ENCODE peak calls at places on chromosomes 5 and 9, in eight cellular contexts. One of them, this sample, is unnamed.

GRCh38 chr5:143575264-143575663 is 171.8 kb upstream of the NR3C1 start:
- DNase-seq in GM13977: no peak
- DNase-seq in A549: no peak
- DNase-seq in foreskin fibroblast: no peak
- DNase-seq in cardiac muscle cell: no peak
- DNase-seq in neural progenitor cell: no peak
- DNase-seq in osteoblast: no peak
- DNase-seq in omental fat pad: no peak
- DNase-seq in this sample: no peak

GRCh38 chr5:82924241-82924989 is 152.8 kb downstream of the TMEM167A start:
- DNase-seq in GM13977: no peak
- DNase-seq in A549: no peak
- DNase-seq in neural progenitor cell: no peak
- DNase-seq in omental fat pad: no peak
- DNase-seq in foreskin fibroblast: no peak
- DNase-seq in osteoblast: peak; percentile 26
- DNase-seq in cardiac muscle cell: no peak
- DNase-seq in this sample: no peak

GRCh38 chr9:82682431-82682830 is 380.5 kb downstream of the RASEF start:
- DNase-seq in omental fat pad: no peak
- DNase-seq in A549: no peak
- DNase-seq in GM13977: no peak
- DNase-seq in cardiac muscle cell: no peak
- DNase-seq in neural progenitor cell: no peak
- DNase-seq in osteoblast: no peak
- DNase-seq in foreskin fibroblast: no peak
- DNase-seq in this sample: no peak

GRCh38 chr9:17120203-17120602 is 14.6 kb upstream of the CNTLN start:
- DNase-seq in GM13977: no peak
- DNase-seq in omental fat pad: no peak
- DNase-seq in neural progenitor cell: no peak
- DNase-seq in foreskin fibroblast: no peak
- DNase-seq in cardiac muscle cell: no peak
- DNase-seq in A549: no peak
- DNase-seq in osteoblast: no peak
- DNase-seq in this sample: no peak

GRCh38 chr5:42570946-42571625 is 147.8 kb downstream of the GHR start:
- DNase-seq in osteoblast: no peak
- DNase-seq in neural progenitor cell: no peak
- DNase-seq in A549: no peak
- DNase-seq in GM13977: no peak
- DNase-seq in cardiac muscle cell: no peak
- DNase-seq in omental fat pad: no peak
- DNase-seq in foreskin fibroblast: peak; percentile 72
- DNase-seq in this sample: no peak

GRCh38 chr5:156778139-156778696 is 71.9 kb upstream of the PPP1R2B start:
- DNase-seq in cardiac muscle cell: no peak
- DNase-seq in foreskin fibroblast: no peak
- DNase-seq in omental fat pad: no peak
- DNase-seq in neural progenitor cell: no peak
- DNase-seq in A549: no peak
- DNase-seq in osteoblast: no peak
- DNase-seq in GM13977: no peak
- DNase-seq in this sample: no peak

GRCh38 chr5:66324357-66324756 is 180.3 kb downstream of the SREK1 start:
- DNase-seq in osteoblast: peak; percentile 45
- DNase-seq in omental fat pad: no peak
- DNase-seq in A549: no peak
- DNase-seq in cardiac muscle cell: no peak
- DNase-seq in foreskin fibroblast: no peak
- DNase-seq in neural progenitor cell: no peak
- DNase-seq in GM13977: no peak
- DNase-seq in this sample: no peak

GRCh38 chr5:137997726-137998213 is 35.1 kb downstream of the FAM13B start:
- DNase-seq in cardiac muscle cell: no peak
- DNase-seq in foreskin fibroblast: no peak
- DNase-seq in neural progenitor cell: no peak
- DNase-seq in A549: no peak
- DNase-seq in omental fat pad: no peak
- DNase-seq in GM13977: peak; percentile 20
- DNase-seq in osteoblast: peak; percentile 48
- DNase-seq in this sample: no peak

GRCh38 chr5:87243161-87243877 is 24.4 kb upstream of the RASA1 start:
- DNase-seq in neural progenitor cell: no peak
- DNase-seq in GM13977: no peak
- DNase-seq in omental fat pad: no peak
- DNase-seq in osteoblast: peak; percentile 80
- DNase-seq in A549: no peak
- DNase-seq in foreskin fibroblast: peak; percentile 81
- DNase-seq in cardiac muscle cell: no peak
- DNase-seq in this sample: no peak

GRCh38 chr5:83731638-83732037 is 11.0 kb upstream of the HAPLN1 start:
- DNase-seq in osteoblast: no peak
- DNase-seq in GM13977: no peak
- DNase-seq in neural progenitor cell: no peak
- DNase-seq in omental fat pad: no peak
- DNase-seq in cardiac muscle cell: no peak
- DNase-seq in foreskin fibroblast: no peak
- DNase-seq in A549: no peak
- DNase-seq in this sample: no peak

GRCh38 chr5:458547-459353 is 15.8 kb downstream of the EXOC3 start:
- DNase-seq in neural progenitor cell: no peak
- DNase-seq in foreskin fibroblast: peak; percentile 64
- DNase-seq in A549: peak; percentile 30
- DNase-seq in omental fat pad: no peak
- DNase-seq in osteoblast: peak; percentile 95
- DNase-seq in GM13977: peak; percentile 75
- DNase-seq in cardiac muscle cell: no peak
- DNase-seq in this sample: no peak

GRCh38 chr5:133853972-133854371 is 114.5 kb downstream of the C5orf15 start:
- DNase-seq in neural progenitor cell: peak; percentile 56
- DNase-seq in cardiac muscle cell: peak; percentile 36
- DNase-seq in A549: no peak
- DNase-seq in osteoblast: no peak
- DNase-seq in GM13977: no peak
- DNase-seq in foreskin fibroblast: no peak
- DNase-seq in omental fat pad: no peak
- DNase-seq in this sample: no peak

GRCh38 chr9:116860509-116861120 is 173.5 kb downstream of the TRIM32 start:
- DNase-seq in omental fat pad: peak; percentile 34
- DNase-seq in foreskin fibroblast: peak; percentile 55
- DNase-seq in neural progenitor cell: peak; percentile 85
- DNase-seq in GM13977: peak; percentile 46
- DNase-seq in cardiac muscle cell: peak; percentile 80
- DNase-seq in osteoblast: peak; percentile 79
- DNase-seq in A549: peak; percentile 76
- DNase-seq in this sample: peak; percentile 66

GRCh38 chr9:32839013-32839442 is 55.7 kb downstream of the TMEM215 start:
- DNase-seq in foreskin fibroblast: no peak
- DNase-seq in neural progenitor cell: no peak
- DNase-seq in A549: no peak
- DNase-seq in GM13977: no peak
- DNase-seq in osteoblast: no peak
- DNase-seq in omental fat pad: no peak
- DNase-seq in cardiac muscle cell: no peak
- DNase-seq in this sample: no peak

GRCh38 chr5:138649775-138650174 is 74.6 kb upstream of the HSPA9 start:
- DNase-seq in foreskin fibroblast: no peak
- DNase-seq in GM13977: no peak
- DNase-seq in A549: no peak
- DNase-seq in osteoblast: no peak
- DNase-seq in omental fat pad: no peak
- DNase-seq in neural progenitor cell: no peak
- DNase-seq in cardiac muscle cell: no peak
- DNase-seq in this sample: no peak

GRCh38 chr9:98774746-98775145 is 21.6 kb downstream of the ANKS6 start:
- DNase-seq in foreskin fibroblast: peak; percentile 43
- DNase-seq in osteoblast: peak; percentile 78
- DNase-seq in neural progenitor cell: peak; percentile 46
- DNase-seq in cardiac muscle cell: no peak
- DNase-seq in GM13977: no peak
- DNase-seq in A549: peak; percentile 58
- DNase-seq in omental fat pad: no peak
- DNase-seq in this sample: no peak

GRCh38 chr9:129464972-129465833 is 155.7 kb downstream of the C9orf50 start:
- DNase-seq in cardiac muscle cell: no peak
- DNase-seq in A549: no peak
- DNase-seq in osteoblast: peak; percentile 94
- DNase-seq in neural progenitor cell: no peak
- DNase-seq in foreskin fibroblast: peak; percentile 48
- DNase-seq in omental fat pad: no peak
- DNase-seq in GM13977: no peak
- DNase-seq in this sample: no peak
- TF ChIP-seq CTCF in cardiac muscle cell: no peak
- TF ChIP-seq CTCF in A549: no peak
- TF ChIP-seq CTCF in osteoblast: no peak
- TF ChIP-seq CTCF in neural progenitor cell: no peak
- TF ChIP-seq CTCF in foreskin fibroblast: no peak
- TF ChIP-seq CTCF in omental fat pad: no peak
- TF ChIP-seq CTCF in GM13977: no peak
- TF ChIP-seq CTCF in this sample: no peak

DNA sequence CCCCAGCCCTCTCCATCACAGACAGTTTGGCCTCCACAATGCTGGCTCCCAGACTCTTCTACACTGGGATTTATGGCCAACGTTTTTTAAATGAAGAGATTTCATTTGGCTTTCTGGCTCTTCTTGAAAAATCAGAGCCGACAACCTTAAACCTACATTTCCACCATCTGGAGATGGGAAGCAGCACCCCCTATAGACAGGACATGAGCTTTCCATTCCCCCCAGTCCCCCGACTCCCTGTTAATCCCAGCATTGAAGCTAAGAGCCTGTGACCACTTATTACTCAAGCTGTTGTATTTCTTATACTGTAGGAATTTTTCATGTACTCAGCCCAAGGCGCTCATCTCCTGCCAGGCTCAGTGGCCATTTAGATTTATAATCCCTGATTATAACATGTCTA is 34.0 kb upstream of the AFAP1L1 start:
- DNase-seq in foreskin fibroblast: peak; percentile 23
- DNase-seq in cardiac muscle cell: no peak
- DNase-seq in A549: no peak
- DNase-seq in osteoblast: no peak
- DNase-seq in omental fat pad: no peak
- DNase-seq in neural progenitor cell: peak; percentile 23
- DNase-seq in GM13977: no peak
- DNase-seq in this sample: no peak
- TF ChIP-seq CTCF in foreskin fibroblast: peak; percentile 19
- TF ChIP-seq CTCF in cardiac muscle cell: no peak
- TF ChIP-seq CTCF in A549: no peak
- TF ChIP-seq CTCF in osteoblast: peak; percentile 27
- TF ChIP-seq CTCF in omental fat pad: no peak
- TF ChIP-seq CTCF in neural progenitor cell: peak; percentile 46
- TF ChIP-seq CTCF in GM13977: no peak
- TF ChIP-seq CTCF in this sample: no peak

DNA sequence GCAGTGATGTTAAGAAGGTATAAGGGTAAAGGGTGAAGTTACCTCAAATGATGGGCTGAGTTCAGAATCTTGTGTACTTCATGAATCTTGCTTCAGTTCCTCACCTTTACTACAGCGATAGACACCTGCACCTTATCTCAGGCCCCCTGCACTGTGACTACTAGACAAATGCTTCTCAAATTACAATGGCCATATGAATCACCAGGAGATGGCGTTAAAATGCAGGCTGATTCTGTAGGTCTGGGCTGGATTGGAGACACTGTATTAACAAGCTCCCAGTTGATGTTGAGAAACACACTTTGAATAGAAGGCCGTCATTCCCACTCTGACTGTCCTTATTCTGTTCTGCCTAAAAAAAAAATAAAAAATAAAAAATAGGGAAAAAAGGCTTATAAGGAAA is 29.8 kb downstream of the TARS1 start:
- DNase-seq in osteoblast: no peak
- DNase-seq in omental fat pad: no peak
- DNase-seq in A549: peak; percentile 18
- DNase-seq in foreskin fibroblast: no peak
- DNase-seq in cardiac muscle cell: peak; percentile 44
- DNase-seq in neural progenitor cell: peak; percentile 45
- DNase-seq in GM13977: peak; percentile 9
- DNase-seq in this sample: no peak
- TF ChIP-seq CTCF in osteoblast: peak; percentile 28
- TF ChIP-seq CTCF in omental fat pad: no peak
- TF ChIP-seq CTCF in A549: peak; percentile 46
- TF ChIP-seq CTCF in foreskin fibroblast: peak; percentile 53
- TF ChIP-seq CTCF in cardiac muscle cell: peak; percentile 64
- TF ChIP-seq CTCF in neural progenitor cell: peak; percentile 50
- TF ChIP-seq CTCF in GM13977: peak; percentile 52
- TF ChIP-seq CTCF in this sample: peak; percentile 56

GRCh38 chr9:15491950-15492349 is 18.8 kb downstream of the PSIP1 start:
- DNase-seq in omental fat pad: no peak
- DNase-seq in GM13977: no peak
- DNase-seq in foreskin fibroblast: no peak
- DNase-seq in neural progenitor cell: no peak
- DNase-seq in osteoblast: no peak
- DNase-seq in cardiac muscle cell: no peak
- DNase-seq in A549: no peak
- DNase-seq in this sample: no peak

GRCh38 chr9:15484802-15485201 is 26.0 kb downstream of the PSIP1 start:
- DNase-seq in GM13977: no peak
- DNase-seq in omental fat pad: no peak
- DNase-seq in A549: no peak
- DNase-seq in osteoblast: no peak
- DNase-seq in neural progenitor cell: no peak
- DNase-seq in cardiac muscle cell: no peak
- DNase-seq in foreskin fibroblast: no peak
- DNase-seq in this sample: no peak

GRCh38 chr9:15482146-15482545 is 28.6 kb downstream of the PSIP1 start:
- DNase-seq in osteoblast: no peak
- DNase-seq in A549: no peak
- DNase-seq in neural progenitor cell: no peak
- DNase-seq in cardiac muscle cell: no peak
- DNase-seq in foreskin fibroblast: no peak
- DNase-seq in GM13977: no peak
- DNase-seq in omental fat pad: no peak
- DNase-seq in this sample: no peak

DNA sequence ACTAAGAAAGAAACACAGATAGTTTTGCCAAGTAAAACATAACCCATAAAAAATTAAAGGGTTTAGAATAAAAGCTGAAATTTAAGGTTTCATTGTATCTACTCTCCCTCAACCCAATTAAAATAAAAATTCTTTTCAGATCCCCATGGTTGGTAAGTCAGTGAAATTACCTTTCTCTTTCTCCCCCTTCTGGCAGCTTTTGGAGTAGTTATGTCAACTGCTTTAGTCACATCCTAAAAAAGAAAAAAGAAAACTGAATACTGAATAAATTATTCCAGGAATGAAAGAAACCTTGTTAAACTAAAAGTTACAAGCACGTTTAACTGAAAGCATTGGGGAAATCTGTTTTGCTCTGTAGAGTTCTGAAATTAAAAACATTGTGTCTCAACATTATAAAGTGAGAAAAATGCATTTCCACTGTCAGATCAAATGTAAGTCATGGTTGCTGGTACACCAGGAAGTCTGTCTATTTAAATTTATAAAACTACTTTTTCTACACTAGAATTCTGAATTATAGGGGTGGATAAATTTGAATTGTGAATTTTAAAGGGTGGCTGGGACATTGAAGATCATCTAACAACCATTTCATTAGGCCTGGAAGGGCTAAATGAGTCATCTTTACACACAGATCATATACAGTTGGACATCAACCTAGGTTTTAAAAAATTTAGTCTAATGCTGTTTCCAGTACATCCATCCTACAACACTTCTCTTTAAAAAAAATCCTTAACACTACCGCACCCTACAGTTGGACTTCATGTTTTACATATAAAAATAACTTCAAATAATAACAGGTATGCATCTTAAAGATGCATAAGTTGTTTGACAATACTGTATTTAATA is 24.7 kb downstream of the PSIP1 start:
- DNase-seq in cardiac muscle cell: peak; percentile 7
- DNase-seq in neural progenitor cell: peak; percentile 31
- DNase-seq in osteoblast: no peak
- DNase-seq in GM13977: no peak
- DNase-seq in omental fat pad: no peak
- DNase-seq in A549: peak; percentile 23
- DNase-seq in foreskin fibroblast: peak; percentile 52
- DNase-seq in this sample: no peak
- TF ChIP-seq CTCF in cardiac muscle cell: peak; percentile 56
- TF ChIP-seq CTCF in neural progenitor cell: peak; percentile 57
- TF ChIP-seq CTCF in osteoblast: peak; percentile 63
- TF ChIP-seq CTCF in GM13977: peak; percentile 40
- TF ChIP-seq CTCF in omental fat pad: no peak
- TF ChIP-seq CTCF in A549: peak; percentile 45
- TF ChIP-seq CTCF in foreskin fibroblast: peak; percentile 63
- TF ChIP-seq CTCF in this sample: peak; percentile 35

This sample was measured in D721Med.